ENCODE peak calls at places on chromosomes 12 and 14, in four cellular contexts. G, E, J and O are unnamed samples.

GRCh38 chr12:99985129-99985570 is 414 bp upstream of the ANKS1B start:
- DNase-seq in G (no peak), E (no peak), J (no peak), O (no peak)

GRCh38 chr14:95741051-95741490 is 27.1 kb upstream of the TCL1A start:
- DNase-seq in G (no peak), E (no peak), J (no peak), O (peak; percentile 51)

GRCh38 chr12:120259418-120260202 is 5.9 kb downstream of the PXN start:
- DNase-seq in G (no peak), E (no peak), J (no peak), O (no peak)

GRCh38 chr12:3342051-3342450 is 149.0 kb upstream of the PRMT8 start:
- DNase-seq in G (no peak), E (peak; percentile 25), J (no peak), O (peak; percentile 47)

GRCh38 chr14:75831455-75831854 is 150.3 kb downstream of the TGFB3 start:
- DNase-seq in G (peak; percentile 27), E (peak; percentile 72), J (no peak), O (no peak)

GRCh38 chr14:60965402-60965801 is 15.5 kb downstream of the TRMT5 start:
- DNase-seq in G (no peak), E (no peak), J (no peak), O (no peak)

GRCh38 chr12:68229956-68230355 is 4.3 kb upstream of the IL26 start:
- DNase-seq in G (no peak), E (no peak), J (no peak), O (no peak)

GRCh38 chr14:58663494-58664111 is 25.8 kb downstream of the DACT1 start:
- DNase-seq in G (no peak), E (no peak), J (no peak), O (no peak)

GRCh38 chr12:22048351-22049041 is 2.5 kb downstream of the CMAS start:
- DNase-seq in G (no peak), E (peak; percentile 43), J (no peak), O (no peak)

GRCh38 chr14:69780092-69780491 is 13.2 kb downstream of the SRSF5 start:
- DNase-seq in G (peak; percentile 64), E (no peak), J (no peak), O (no peak)

GRCh38 chr12:19836056-19836455 is 396.8 kb downstream of the AEBP2 start:
- DNase-seq in G (no peak), E (no peak), J (no peak), O (no peak)

GRCh38 chr14:60724080-60724618 is at the start of gene SIX4:
- DNase-seq in G (peak; percentile 84), E (peak; percentile 83), J (no peak), O (peak; percentile 80)

GRCh38 chr12:125683748-125684381 is 618.6 kb downstream of the AACS start:
- DNase-seq in G (peak; percentile 31), E (no peak), J (no peak), O (no peak)

GRCh38 chr12:49341777-49342065 is 4.7 kb upstream of the C1QL4 start:
- DNase-seq in G (no peak), E (no peak), J (no peak), O (no peak)

GRCh38 chr14:23566112-23566781 is 1.3 kb downstream of the AP1G2 start:
- DNase-seq in G (no peak), E (no peak), J (no peak), O (no peak)

GRCh38 chr14:93880025-93880820 is 46.9 kb upstream of the FAM181A start:
- DNase-seq in G (no peak), E (no peak), J (no peak), O (peak; percentile 49)

GRCh38 chr14:89680156-89680555 is 263.1 kb upstream of the FOXN3 start:
- DNase-seq in G (no peak), E (no peak), J (no peak), O (no peak)

GRCh38 chr12:109222062-109222461 is 87.0 kb downstream of the FOXN4 start:
- DNase-seq in G (no peak), E (no peak), J (no peak), O (no peak)

GRCh38 chr14:85572845-85573244 is 42.9 kb downstream of the FLRT2 start:
- DNase-seq in G (no peak), E (no peak), J (no peak), O (no peak)

GRCh38 chr14:104913413-104913812 is 11.3 kb upstream of the PLD4 start:
- DNase-seq in G (no peak), E (no peak), J (no peak), O (no peak)

GRCh38 chr12:3364661-3365264 is 126.2 kb upstream of the PRMT8 start:
- DNase-seq in G (no peak), E (no peak), J (no peak), O (no peak)

GRCh38 chr12:12722351-12723146 is 5.4 kb downstream of the CDKN1B start:
- DNase-seq in G (no peak), E (no peak), J (no peak), O (no peak)

GRCh38 chr14:24662753-24663152 is 28.8 kb upstream of the GZMB start:
- DNase-seq in G (no peak), E (no peak), J (no peak), O (no peak)

GRCh38 chr14:90426663-90427062 is 29.8 kb downstream of the CALM1 start:
- DNase-seq in G (no peak), E (no peak), J (no peak), O (no peak)

GRCh38 chr12:94146166-94146565 is 2.2 kb upstream of the PLXNC1 start:
- DNase-seq in G (no peak), E (no peak), J (no peak), O (no peak)

GRCh38 chr14:20429801-20430669 is 5.9 kb downstream of the KLHL33 start:
- DNase-seq in G (peak; percentile 30), E (peak; percentile 44), J (no peak), O (no peak)

GRCh38 chr12:91804533-91804932 is 341.1 kb downstream of the BTG1 start:
- DNase-seq in G (no peak), E (no peak), J (no peak), O (no peak)

GRCh38 chr12:3336606-3337311 is 154.2 kb upstream of the PRMT8 start:
- DNase-seq in G (peak; percentile 75), E (no peak), J (no peak), O (no peak)

GRCh38 chr12:100375023-100375737 is 18.3 kb downstream of the SLC17A8 start:
- DNase-seq in G (no peak), E (no peak), J (no peak), O (no peak)

GRCh38 chr14:39097159-39097558 is 5.9 kb downstream of the SEC23A start:
- DNase-seq in G (peak; percentile 90), E (no peak), J (no peak), O (no peak)
- TF ChIP-seq FOXK2 in G (no peak), E (no peak), J (no peak), O (no peak)

DNA sequence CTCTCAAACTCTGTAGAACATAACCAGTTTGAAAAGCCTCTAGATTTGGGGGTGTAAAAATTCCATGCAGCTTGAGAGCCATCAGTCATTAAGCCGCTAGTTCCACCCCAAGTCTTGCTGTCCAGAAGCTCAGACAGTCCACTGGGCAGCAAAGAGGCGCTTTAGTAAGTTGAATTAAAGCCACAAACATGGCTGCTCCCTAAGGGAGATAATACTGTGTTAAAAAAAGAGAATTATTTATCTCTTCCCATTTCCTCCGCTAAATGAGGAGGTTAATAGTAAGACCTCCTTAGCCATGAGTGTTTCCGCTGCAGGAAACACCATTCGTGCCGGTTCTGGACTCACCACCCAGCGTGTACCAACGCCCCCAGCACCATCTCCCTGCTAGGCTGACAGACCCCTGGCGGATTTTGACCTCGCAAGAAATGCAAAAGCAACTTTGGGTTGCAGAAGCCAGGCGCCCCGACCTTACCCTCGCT is 539 bp downstream of the TM7SF3 start:
- DNase-seq in G (no peak), E (peak; percentile 25), J (no peak), O (no peak)
- TF ChIP-seq SP1 in G (no peak), E (no peak), J (no peak), O (no peak)

GRCh38 chr12:131455581-131456110 is 255.2 kb upstream of the SFSWAP start:
- DNase-seq in G (no peak), E (no peak), J (no peak), O (no peak)

GRCh38 chr12:131455218-131455506 is 255.7 kb upstream of the SFSWAP start:
- DNase-seq in G (no peak), E (no peak), J (no peak), O (no peak)

GRCh38 chr12:131452444-131452860 is 258.4 kb upstream of the SFSWAP start:
- DNase-seq in G (peak; percentile 15), E (peak; percentile 65), J (no peak), O (peak; percentile 46)

GRCh38 chr12:131456301-131457027 is 254.4 kb upstream of the SFSWAP start:
- DNase-seq in G (no peak), E (no peak), J (no peak), O (no peak)

DNA sequence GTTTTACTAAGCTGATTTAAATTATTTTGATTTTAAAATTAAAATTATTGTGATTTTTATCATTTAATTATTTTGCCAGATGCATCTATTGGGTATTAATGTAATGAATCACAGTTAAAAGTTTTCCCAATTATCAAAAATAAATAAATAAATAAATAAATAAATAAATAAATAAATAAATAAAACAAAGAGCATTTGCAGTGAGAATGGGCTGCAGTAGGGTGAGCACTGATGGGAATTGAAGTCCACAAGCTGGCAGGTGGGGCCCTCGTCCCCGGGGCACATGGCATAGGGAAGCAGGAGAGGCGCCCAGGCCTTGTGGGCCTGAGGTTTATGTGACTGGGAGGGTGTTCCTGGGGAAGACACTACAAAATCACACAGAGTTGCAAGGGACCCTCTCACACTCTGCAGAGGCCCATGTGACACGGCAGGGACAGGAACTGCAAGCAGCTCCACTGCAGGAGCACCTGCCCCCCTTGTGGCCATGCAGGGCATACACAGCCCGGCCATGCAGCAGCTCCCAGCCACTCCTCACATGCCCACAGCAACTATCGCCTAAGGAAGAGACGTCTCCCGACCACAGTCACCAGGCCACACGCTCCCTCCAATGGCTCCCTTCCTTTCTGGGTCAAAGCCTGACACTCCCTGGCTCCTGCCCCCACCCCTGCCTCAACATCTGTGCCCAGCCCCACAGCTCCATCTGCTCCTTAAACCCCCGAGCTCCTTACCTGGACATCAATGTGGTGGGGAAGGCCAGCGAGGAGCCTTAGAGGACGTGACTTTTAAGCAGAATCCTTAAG is 256.3 kb upstream of the SFSWAP start:
- DNase-seq in G (peak; percentile 60), E (peak; percentile 73), J (no peak), O (peak; percentile 82)
- TF ChIP-seq FOXK2 in G (no peak), E (no peak), J (no peak), O (no peak)

GRCh38 chr12:76450690-76451089 is 102.5 kb upstream of the BBS10 start:
- DNase-seq in G (no peak), E (peak; percentile 11), J (no peak), O (no peak)
- TF ChIP-seq SP1 in G (no peak), E (no peak), J (no peak), O (no peak)

DNA sequence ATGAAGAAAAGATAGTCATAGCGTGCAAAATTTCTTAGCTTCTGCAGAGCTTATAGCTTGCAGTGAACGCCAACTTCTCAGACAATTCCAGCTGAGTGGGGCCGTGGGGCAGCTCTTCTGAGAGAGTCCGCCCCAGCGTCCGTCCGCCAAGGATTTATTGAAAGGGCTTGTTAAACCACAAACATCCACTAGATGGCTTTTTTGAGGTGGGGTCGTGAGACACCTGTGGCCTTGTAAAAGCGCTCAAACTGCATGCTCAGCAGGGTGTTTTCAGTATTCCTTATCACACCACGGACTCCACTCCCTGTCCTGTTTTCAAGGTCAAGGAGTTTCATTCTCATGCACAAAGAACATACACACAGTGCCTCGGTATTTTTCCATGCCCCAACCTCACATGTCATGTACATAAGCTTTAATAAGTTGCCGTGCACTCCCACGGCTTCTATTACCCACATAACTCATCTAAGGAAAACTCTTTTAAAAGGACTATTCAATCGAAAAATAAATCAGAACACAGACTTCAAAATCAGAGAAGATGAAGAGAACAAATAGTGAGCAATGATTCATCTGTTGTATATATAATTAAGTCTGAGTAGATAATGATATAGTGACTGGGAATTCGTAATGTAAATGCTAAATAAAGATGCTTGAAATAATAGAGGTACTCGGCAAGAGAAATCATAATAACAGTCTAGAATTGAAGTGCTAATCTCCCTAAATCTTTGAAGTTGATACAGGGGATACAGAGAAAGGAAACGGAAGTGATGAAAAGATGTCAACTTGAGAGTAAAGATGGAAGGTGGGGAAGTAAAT is 46.7 kb downstream of the WBP11 start:
- DNase-seq in G (peak; percentile 45), E (peak; percentile 12), J (no peak), O (peak; percentile 27)
- TF ChIP-seq FOXK2 in G (no peak), E (no peak), J (no peak), O (no peak)